ENCODE peak calls at places on chromosomes 5 and 9, in nine cellular contexts. E is BJ; M is lower leg skin; L is endodermal cell; D is upper lobe of right lung; U is transverse colon; R is IMR-90; C is CD8-positive, alpha-beta T cell; X is CD4-positive, alpha-beta T cell. A is an unnamed sample.

GRCh38 chr5:68739752-68740151 is 354.1 kb upstream of the SLC30A5 start:
- DNase-seq in E (no peak), M (no peak), L (no peak), D (no peak), U (no peak), R (no peak), C (no peak), X (no peak), A (no peak)

GRCh38 chr9:119675951-119676350 is 306.7 kb upstream of the BRINP1 start:
- DNase-seq in E (no peak), M (no peak), L (peak), D (no peak), U (no peak), R (no peak), C (no peak), X (no peak), A (no peak)

GRCh38 chr9:111099199-111100005 is 61.1 kb upstream of the LPAR1 start:
- DNase-seq in E (peak), M (no peak), L (peak), D (no peak), U (no peak), R (no peak), C (no peak), X (no peak), A (no peak)

GRCh38 chr5:66860199-66860975 is 264.2 kb downstream of the MAST4 start:
- DNase-seq in E (no peak), M (no peak), L (peak), D (no peak), U (no peak), R (no peak), C (no peak), X (no peak), A (no peak)

GRCh38 chr5:138900281-138900965 is 25.3 kb upstream of the LRRTM2 start:
- DNase-seq in E (no peak), M (no peak), L (no peak), D (no peak), U (no peak), R (peak), C (no peak), X (no peak), A (no peak)

GRCh38 chr5:142944140-142944539 is 174.0 kb downstream of the ARHGAP26 start:
- DNase-seq in E (no peak), M (no peak), L (no peak), D (no peak), U (no peak), R (peak), C (no peak), X (no peak), A (no peak)

GRCh38 chr5:151212361-151212899 is 11.5 kb downstream of the CCDC69 start:
- DNase-seq in E (no peak), M (no peak), L (peak), D (no peak), U (no peak), R (no peak), C (no peak), X (no peak), A (no peak)

GRCh38 chr9:69919461-69920061 is 98.9 kb downstream of the CFAP95 start:
- DNase-seq in E (no peak), M (no peak), L (no peak), D (no peak), U (no peak), R (peak), C (no peak), X (no peak), A (no peak)

GRCh38 chr9:131869312-131869711 is 129.4 kb upstream of the RAPGEF1 start:
- DNase-seq in E (no peak), M (no peak), L (peak), D (no peak), U (no peak), R (no peak), C (no peak), X (no peak), A (no peak)

GRCh38 chr5:172436078-172436873 is 18.0 kb downstream of the SH3PXD2B start:
- DNase-seq in E (no peak), M (no peak), L (no peak), D (no peak), U (no peak), R (no peak), C (no peak), X (no peak), A (no peak)

DNA sequence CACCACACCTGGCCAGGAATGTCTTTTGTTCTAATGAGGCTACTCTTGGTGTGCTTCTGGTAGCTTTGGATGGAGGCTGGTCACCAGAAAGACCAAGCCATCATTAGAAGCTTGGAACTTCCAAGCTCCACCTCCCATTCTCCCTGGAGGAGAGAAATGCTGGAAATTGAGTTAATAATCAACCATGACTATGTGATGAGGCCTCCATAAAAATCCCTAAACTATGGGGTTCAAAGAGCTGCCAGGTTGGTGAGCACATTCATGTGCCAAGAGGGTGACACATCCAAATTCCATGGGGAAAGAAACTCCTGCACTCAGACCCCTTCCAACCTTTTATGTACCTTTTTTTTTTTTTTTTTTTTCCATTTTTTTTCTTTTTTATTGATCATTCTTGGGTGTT is 105.5 kb upstream of the SPATA31C2 start:
- DNase-seq in E (no peak), M (no peak), L (no peak), D (no peak), U (no peak), R (no peak), C (no peak), X (no peak), A (no peak)
- TF ChIP-seq CTCF in E (no peak), M (no peak), L (no peak), D (no peak), U (no peak), R (no peak), C (no peak), X (no peak), A (no peak)

GRCh38 chr5:3356016-3356415 is 239.6 kb upstream of the IRX1 start:
- DNase-seq in E (no peak), M (no peak), L (peak), D (no peak), U (no peak), R (no peak), C (no peak), X (no peak), A (no peak)

GRCh38 chr5:3361811-3362605 is 233.6 kb upstream of the IRX1 start:
- DNase-seq in E (no peak), M (no peak), L (peak), D (no peak), U (no peak), R (no peak), C (no peak), X (no peak), A (no peak)

GRCh38 chr5:3364433-3364832 is 231.2 kb upstream of the IRX1 start:
- DNase-seq in E (no peak), M (no peak), L (peak), D (no peak), U (no peak), R (no peak), C (no peak), X (no peak), A (no peak)

GRCh38 chr5:3362606-3362910 is 233.1 kb upstream of the IRX1 start:
- DNase-seq in E (no peak), M (no peak), L (no peak), D (no peak), U (no peak), R (no peak), C (no peak), X (no peak), A (no peak)

DNA sequence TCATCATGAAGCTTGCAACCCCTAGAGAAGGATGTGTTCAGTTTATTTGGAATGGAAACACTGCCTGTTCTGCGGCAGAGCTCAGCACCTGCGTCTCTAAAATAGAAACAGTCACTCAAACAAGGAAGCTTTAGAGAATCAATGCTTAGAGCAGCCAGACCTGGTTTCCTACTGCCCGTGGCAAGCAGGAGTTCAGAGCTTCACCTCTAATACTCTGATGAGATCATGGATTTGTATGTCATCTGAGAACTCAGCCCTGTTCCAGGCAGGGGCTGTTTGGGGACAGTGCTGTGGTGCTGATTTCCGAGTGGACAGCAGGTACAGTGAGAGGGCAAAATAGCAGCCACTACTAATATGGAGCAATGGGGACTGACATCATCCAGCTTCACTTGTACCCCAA is 236.0 kb upstream of the IRX1 start:
- DNase-seq in E (no peak), M (no peak), L (peak), D (no peak), U (no peak), R (no peak), C (no peak), X (no peak), A (no peak)
- TF ChIP-seq CTCF in E (no peak), M (no peak), L (no peak), D (no peak), U (no peak), R (no peak), C (no peak), X (no peak), A (no peak)

GRCh38 chr9:83108208-83108607 is 45.3 kb upstream of the RASEF start:
- DNase-seq in E (no peak), M (no peak), L (no peak), D (no peak), U (no peak), R (no peak), C (no peak), X (no peak), A (no peak)

GRCh38 chr9:83111169-83111568 is 48.2 kb upstream of the RASEF start:
- DNase-seq in E (no peak), M (no peak), L (no peak), D (no peak), U (no peak), R (no peak), C (no peak), X (no peak), A (no peak)

GRCh38 chr9:83106272-83106671 is 43.3 kb upstream of the RASEF start:
- DNase-seq in E (no peak), M (no peak), L (no peak), D (no peak), U (no peak), R (no peak), C (no peak), X (no peak), A (no peak)

DNA sequence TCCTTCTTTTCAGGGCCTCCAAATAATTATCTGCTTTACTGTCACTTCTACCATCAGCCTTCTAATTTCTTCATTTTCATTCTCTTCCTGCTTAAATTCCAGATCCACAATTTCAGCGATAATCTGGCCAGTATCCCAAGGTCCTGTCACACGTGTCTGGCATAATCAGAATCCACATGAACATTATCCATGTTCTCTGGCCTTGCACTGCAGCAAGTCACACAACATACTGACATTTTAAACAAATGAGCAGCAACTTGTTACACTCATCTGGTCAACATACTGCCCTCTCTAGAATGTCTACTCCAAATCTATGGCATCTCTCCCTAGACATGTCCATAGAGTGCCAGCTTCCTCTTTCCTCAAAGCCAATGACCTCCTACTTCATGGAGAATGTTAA is 43.8 kb upstream of the RASEF start:
- DNase-seq in E (no peak), M (no peak), L (no peak), D (no peak), U (no peak), R (no peak), C (no peak), X (no peak), A (no peak)
- TF ChIP-seq CTCF in E (no peak), M (no peak), L (no peak), D (no peak), U (no peak), R (no peak), C (no peak), X (no peak), A (no peak)

GRCh38 chr5:9782806-9783560 is 152.8 kb upstream of the TAS2R1 start:
- DNase-seq in E (peak), M (no peak), L (no peak), D (no peak), U (peak), R (peak), C (no peak), X (no peak), A (no peak)
- TF ChIP-seq CTCF in E (peak), M (no peak), L (no peak), D (no peak), U (no peak), R (no peak), C (no peak), X (no peak), A (no peak)

GRCh38 chr9:97636903-97637302 is 3.3 kb downstream of the NCBP1 start:
- DNase-seq in E (no peak), M (no peak), L (no peak), D (no peak), U (no peak), R (no peak), C (no peak), X (no peak), A (no peak)

GRCh38 chr9:97633859-97634485 is 351 bp downstream of the NCBP1 start:
- DNase-seq in E (no peak), M (no peak), L (no peak), D (no peak), U (no peak), R (peak), C (no peak), X (no peak), A (no peak)

GRCh38 chr9:97635026-97635425 is 1.4 kb downstream of the NCBP1 start:
- DNase-seq in E (no peak), M (no peak), L (no peak), D (no peak), U (no peak), R (no peak), C (no peak), X (no peak), A (no peak)

GRCh38 chr9:97640290-97640689 is 6.7 kb downstream of the NCBP1 start:
- DNase-seq in E (no peak), M (no peak), L (no peak), D (no peak), U (no peak), R (peak), C (no peak), X (no peak), A (no peak)

GRCh38 chr9:97638666-97639065 is 5.0 kb downstream of the NCBP1 start:
- DNase-seq in E (no peak), M (no peak), L (peak), D (no peak), U (no peak), R (no peak), C (no peak), X (no peak), A (no peak)
- TF ChIP-seq CTCF in E (peak), M (no peak), L (peak), D (no peak), U (no peak), R (no peak), C (no peak), X (no peak), A (no peak)

GRCh38 chr9:127489471-127490115 is 38.3 kb downstream of the LRSAM1 start:
- DNase-seq in E (no peak), M (no peak), L (peak), D (no peak), U (no peak), R (no peak), C (no peak), X (no peak), A (no peak)
- TF ChIP-seq CTCF in E (no peak), M (no peak), L (peak), D (no peak), U (no peak), R (peak), C (no peak), X (no peak), A (no peak)

DNA sequence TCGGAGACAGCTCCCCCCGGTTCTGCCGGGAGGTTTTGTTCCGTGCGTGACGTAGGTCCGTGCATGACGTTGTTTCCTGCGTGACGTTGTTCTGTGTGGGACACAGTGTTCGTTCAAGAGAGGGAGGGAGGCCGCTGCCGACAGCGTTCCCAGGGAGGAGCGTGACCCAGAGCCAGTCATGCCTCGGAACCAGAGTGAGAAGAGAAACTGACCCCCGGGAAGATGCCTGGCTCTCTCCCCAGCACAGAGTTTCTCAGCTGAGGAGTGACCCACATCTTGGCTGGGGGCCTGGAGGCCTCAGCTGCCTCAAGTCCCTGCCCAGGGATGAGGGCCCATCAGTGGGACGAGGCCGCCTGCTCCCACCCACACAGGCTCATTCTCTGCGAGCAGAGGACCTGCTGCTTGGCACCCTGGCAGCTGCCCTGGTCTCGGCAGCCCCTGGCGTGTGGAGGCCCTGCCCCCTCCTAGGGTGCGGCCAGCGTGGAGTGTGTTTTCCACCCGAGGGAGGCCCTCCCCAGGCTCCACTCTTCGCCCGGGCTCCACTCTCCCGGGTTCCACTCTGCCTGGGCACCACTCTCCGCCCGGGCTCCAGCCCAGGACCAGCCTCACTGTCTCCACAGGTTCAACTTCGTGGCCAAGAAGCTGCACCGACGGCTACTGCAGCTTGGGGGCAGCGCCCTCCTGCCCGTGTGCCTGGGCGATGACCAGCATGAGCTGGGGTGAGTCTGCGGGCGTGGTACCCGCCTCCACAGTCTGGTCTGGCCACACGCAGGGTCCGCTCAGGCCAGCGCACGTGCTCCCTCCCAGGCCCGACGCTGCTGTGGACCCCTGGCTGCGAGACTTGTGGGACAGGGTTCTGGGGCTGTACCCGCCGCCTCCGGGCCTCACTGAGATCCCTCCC is 7.9 kb downstream of the NDOR1 start:
- DNase-seq in E (no peak), M (no peak), L (no peak), D (no peak), U (no peak), R (no peak), C (no peak), X (no peak), A (no peak)
- TF ChIP-seq CTCF in E (peak), M (no peak), L (peak), D (no peak), U (no peak), R (peak), C (no peak), X (no peak), A (no peak)

DNA sequence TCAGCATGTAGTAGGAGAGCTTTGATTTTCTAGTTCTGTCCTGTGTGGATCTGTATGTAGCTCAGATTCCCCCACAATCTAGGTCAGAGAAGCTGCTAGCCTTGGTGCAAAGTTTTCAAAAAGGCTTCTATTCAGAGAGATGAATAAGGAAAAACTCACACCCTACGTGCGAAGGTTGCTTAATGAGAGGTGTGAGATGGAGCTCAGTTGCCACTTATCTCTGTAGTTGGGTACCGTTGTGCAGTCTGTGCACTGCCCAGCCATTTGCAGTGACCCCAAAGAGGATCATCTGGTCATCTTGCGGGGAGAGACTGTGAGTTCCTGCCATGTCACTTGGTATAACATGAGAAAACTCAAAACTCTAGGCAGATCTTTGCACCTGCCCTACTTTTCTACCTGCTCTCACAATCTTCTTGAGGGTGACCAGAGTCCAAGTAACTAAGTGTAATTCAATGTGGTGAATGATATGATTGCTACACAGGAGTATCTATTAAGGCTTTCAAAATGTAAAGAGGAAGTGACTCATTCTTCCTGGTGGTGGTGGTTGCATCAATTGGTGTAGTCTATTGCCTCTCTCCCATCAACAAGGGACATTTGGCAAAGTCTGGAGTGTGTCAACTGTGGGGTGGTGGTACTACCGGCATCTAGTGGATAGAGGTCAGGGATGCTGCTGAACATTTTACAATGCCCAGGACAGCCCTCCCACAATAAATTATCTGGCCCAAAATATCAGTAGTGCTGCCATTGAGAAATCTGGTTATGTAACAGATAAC is 65.2 kb downstream of the TMC1 start:
- DNase-seq in E (peak), M (peak), L (no peak), D (no peak), U (peak), R (peak), C (no peak), X (no peak), A (no peak)
- TF ChIP-seq CTCF in E (peak), M (no peak), L (no peak), D (peak), U (no peak), R (peak), C (no peak), X (no peak), A (no peak)